ENCODE peak calls at places on chromosome 11, in five cellular contexts. Z is IMR-90, H is heart right ventricle, J is A549, Q is endodermal cell. L is an unnamed sample.

GRCh38 chr11:61829806-61830205 is 1.7 kb downstream of the FADS2 start:
- DNase-seq in H (no peak), J (no peak), Z (no peak), Q (no peak), L (no peak)

GRCh38 chr11:3981084-3981633 is 113.4 kb upstream of the RRM1 start:
- DNase-seq in J (no peak), Q (no peak), Z (no peak), H (no peak), L (no peak)

GRCh38 chr11:45846174-45846675 is 1.1 kb upstream of the CRY2 start:
- DNase-seq in H (no peak), J (no peak), Q (no peak), Z (no peak), L (no peak)

GRCh38 chr11:35815556-35816315 is 128.1 kb upstream of the LDLRAD3 start:
- DNase-seq in H (no peak), Z (peak; percentile 24), J (no peak), Q (no peak), L (peak; percentile 76)

GRCh38 chr11:111557425-111558111 is 17.0 kb downstream of the LAYN start:
- DNase-seq in J (no peak), H (no peak), Q (no peak), Z (peak; percentile 99), L (peak; percentile 97)

GRCh38 chr11:76314741-76315090 is 66.2 kb downstream of the THAP12 start:
- DNase-seq in Z (peak; percentile 61), H (no peak), J (no peak), Q (peak; percentile 61), L (peak; percentile 32)

GRCh38 chr11:12543596-12544415 is 130.4 kb upstream of the TEAD1 start:
- DNase-seq in Q (no peak), J (no peak), H (no peak), Z (no peak), L (no peak)

GRCh38 chr11:107998761-107999160 is 9.9 kb upstream of the CUL5 start:
- DNase-seq in J (no peak), Q (no peak), H (no peak), Z (no peak), L (peak; percentile 22)

GRCh38 chr11:108871152-108871551 is 206.3 kb downstream of the DDX10 start:
- DNase-seq in Q (peak; percentile 70), J (no peak), H (no peak), Z (peak; percentile 75), L (peak; percentile 72)

GRCh38 chr11:132535830-132536229 is 996.5 kb downstream of the OPCML start:
- DNase-seq in Q (no peak), Z (no peak), J (no peak), H (no peak), L (no peak)

GRCh38 chr11:122180435-122180834 is 64.4 kb upstream of the BLID start:
- DNase-seq in H (no peak), Q (no peak), Z (peak; percentile 98), J (no peak), L (peak; percentile 97)

GRCh38 chr11:47296045-47296444 is 26.1 kb downstream of the MADD start:
- DNase-seq in Q (no peak), Z (peak; percentile 12), J (no peak), H (no peak), L (peak; percentile 13)

GRCh38 chr11:95500466-95500865 is 269.5 kb upstream of the SESN3 start:
- DNase-seq in Z (no peak), Q (no peak), H (no peak), J (no peak), L (no peak)

GRCh38 chr11:9887492-9887891 is 223.6 kb downstream of the SWAP70 start:
- DNase-seq in J (no peak), H (no peak), Z (no peak), Q (no peak), L (peak; percentile 23)

GRCh38 chr11:57514538-57515331 is 767 bp downstream of the SLC43A1 start:
- DNase-seq in Z (peak; percentile 24), Q (peak; percentile 81), H (peak; percentile 73), J (peak; percentile 46), L (peak; percentile 16)

GRCh38 chr11:2820976-2821375 is 64.6 kb downstream of the CDKN1C start:
- DNase-seq in Z (no peak), H (peak; percentile 8), Q (no peak), J (no peak), L (no peak)

GRCh38 chr11:10748241-10748640 is 2.8 kb upstream of the CTR9 start:
- DNase-seq in H (no peak), Z (no peak), Q (no peak), J (no peak), L (no peak)

GRCh38 chr11:35036642-35037041 is 102.3 kb upstream of the CD44 start:
- DNase-seq in Z (no peak), J (no peak), Q (no peak), H (no peak), L (no peak)

GRCh38 chr11:67055812-67056211 is 835 bp upstream of the RHOD start:
- DNase-seq in H (no peak), J (no peak), Z (peak; percentile 15), Q (no peak), L (no peak)

GRCh38 chr11:67057410-67057757 is 737 bp downstream of the RHOD start:
- DNase-seq in Q (no peak), Z (no peak), J (no peak), H (peak; percentile 37), L (no peak)

GRCh38 chr11:67054851-67055523 is 1.7 kb upstream of the RHOD start:
- DNase-seq in Z (peak; percentile 88), Q (no peak), J (peak; percentile 96), H (peak; percentile 75), L (peak; percentile 76)

GRCh38 chr11:67056640-67057409 is at the start of gene RHOD:
- DNase-seq in Q (peak; percentile 90), H (peak; percentile 61), Z (no peak), J (no peak), L (no peak)

GRCh38 chr11:67056267-67056639 is 394 bp upstream of the RHOD start:
- DNase-seq in H (no peak), J (no peak), Z (no peak), Q (no peak), L (no peak)
- H3K4me3 ChIP-seq in H (peak overlapping the region; percentile 65), J (peak overlapping the region; percentile 66), Z (peak overlapping the region; percentile 54), Q (peak overlapping the region; percentile 83), L (peak overlapping the region; percentile 44)

GRCh38 chr11:119284344-119285157 is 32.4 kb downstream of the MCAM start:
- DNase-seq in Z (peak; percentile 47), H (no peak), Q (no peak), J (peak; percentile 25), L (peak; percentile 64)
- TF ChIP-seq CTCF in Z (peak; percentile 54), H (peak; percentile 19), Q (peak; percentile 72), J (peak; percentile 51), L (peak; percentile 48)

GRCh38 chr11:65353900-65354264 is 669 bp upstream of the TIGD3 start:
- DNase-seq in H (no peak), Q (no peak), J (no peak), Z (no peak), L (no peak)

GRCh38 chr11:65356394-65356972 is 1.9 kb downstream of the TIGD3 start:
- DNase-seq in Z (no peak), J (no peak), Q (no peak), H (no peak), L (no peak)

GRCh38 chr11:65354265-65355012 is at the start of gene TIGD3:
- DNase-seq in J (peak; percentile 99), H (peak; percentile 98), Q (peak; percentile 99), Z (peak; percentile 91), L (peak; percentile 88)

GRCh38 chr11:65355013-65355775 is 643 bp downstream of the TIGD3 start:
- DNase-seq in H (peak; percentile 38), Q (peak; percentile 78), J (peak; percentile 37), Z (no peak), L (no peak)

GRCh38 chr11:65355776-65356393 is 1.3 kb downstream of the TIGD3 start:
- DNase-seq in Q (peak; percentile 72), Z (peak; percentile 33), J (no peak), H (peak; percentile 52), L (peak; percentile 48)
- H3K4me3 ChIP-seq in Q (peak overlapping the region; percentile 45), Z (peak overlapping the region; percentile 17), J (no peak overlapping the region), H (peak overlapping the region; percentile 77), L (peak overlapping the region; percentile 47)

DNA sequence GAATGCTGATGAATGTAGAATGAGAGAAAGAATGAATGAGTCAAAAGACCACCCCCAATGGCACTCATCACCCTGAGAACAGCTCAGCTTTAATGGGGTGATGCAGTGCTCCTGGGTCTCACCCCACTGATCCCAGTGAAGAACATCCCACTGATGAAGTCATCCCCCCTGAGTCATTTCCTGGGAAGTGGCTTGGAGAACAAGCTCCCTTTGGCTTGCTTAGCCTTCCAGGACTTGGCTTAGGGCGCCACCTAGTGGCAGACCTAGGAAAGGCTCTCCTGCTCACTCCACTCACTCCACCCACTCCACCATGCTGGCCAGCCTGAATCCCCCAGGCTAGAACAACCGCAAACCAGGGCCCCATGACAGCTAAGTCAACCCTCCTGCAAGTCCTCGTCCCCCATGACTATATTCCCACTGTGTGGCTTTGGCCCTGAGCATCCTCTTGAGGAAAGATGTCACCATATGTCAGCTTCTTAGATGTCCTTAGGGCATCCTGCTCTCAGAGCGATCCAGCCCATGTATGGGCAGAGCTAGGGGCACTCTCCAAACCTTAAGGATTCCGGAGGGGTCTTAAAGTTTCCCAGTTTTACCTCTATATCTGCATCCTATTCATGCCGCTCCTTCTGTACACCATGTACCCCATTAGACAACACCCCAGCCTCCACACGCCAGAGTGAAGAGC is 17.8 kb upstream of the TMPRSS13 start:
- DNase-seq in Q (peak; percentile 98), H (peak; percentile 91), J (peak; percentile 73), Z (peak; percentile 91), L (peak; percentile 93)
- TF ChIP-seq CTCF in Q (peak; percentile 93), H (peak; percentile 96), J (peak; percentile 81), Z (peak; percentile 98), L (peak; percentile 98)

GRCh38 chr11:112962854-112963367 is 1.7 kb downstream of the NCAM1 start:
- DNase-seq in Q (peak; percentile 84), Z (no peak), J (no peak), H (peak; percentile 71), L (no peak)
- H3K4me3 ChIP-seq in Q (peak overlapping the region; percentile 89), Z (no peak overlapping the region), J (no peak overlapping the region), H (peak overlapping the region; percentile 71), L (peak overlapping the region; percentile 58)

GRCh38 chr11:134032031-134032430 is 36.8 kb upstream of the JAM3 start:
- DNase-seq in Z (no peak), J (no peak), Q (no peak), H (no peak), L (no peak)

GRCh38 chr11:134032501-134033091 is 36.3 kb upstream of the JAM3 start:
- DNase-seq in Q (peak; percentile 63), H (no peak), Z (no peak), J (no peak), L (no peak)

GRCh38 chr11:134028368-134028920 is 40.4 kb upstream of the JAM3 start:
- DNase-seq in Z (no peak), H (no peak), J (no peak), Q (no peak), L (no peak)

GRCh38 chr11:134033276-134033675 is 35.6 kb upstream of the JAM3 start:
- DNase-seq in Q (no peak), H (no peak), J (no peak), Z (no peak), L (no peak)

GRCh38 chr11:134030853-134031252 is 38.0 kb upstream of the JAM3 start:
- DNase-seq in Q (peak; percentile 71), Z (no peak), J (no peak), H (no peak), L (no peak)
- TF ChIP-seq CTCF in Q (peak; percentile 81), Z (no peak), J (no peak), H (no peak), L (no peak)